ENCODE peak calls at places on chromosomes 5 and 9, in four cellular contexts. O is WTC11, B is HepG2, T is K562. G is an unnamed sample.

GRCh38 chr5:81755320-81755719 is 4.4 kb upstream of the SSBP2 start:
- DNase-seq in T (peak), O (peak), B (peak), G (peak)

GRCh38 chr9:132732326-132732725 is 62.1 kb downstream of the GTF3C4 start:
- DNase-seq in T (no peak), O (no peak), B (no peak), G (no peak)

GRCh38 chr9:87109182-87109581 is 161.9 kb upstream of the GAS1 start:
- DNase-seq in O (no peak), B (no peak), T (no peak), G (no peak)

GRCh38 chr5:126780165-126780827 is 3.4 kb downstream of the LMNB1 start:
- DNase-seq in O (peak), T (peak), B (peak), G (peak)

GRCh38 chr5:150670275-150670960 is 9.4 kb downstream of the MYOZ3 start:
- DNase-seq in B (no peak), T (no peak), O (no peak), G (no peak)

GRCh38 chr9:93859431-93860215 is 95.5 kb downstream of the BARX1 start:
- DNase-seq in T (no peak), B (no peak), O (no peak), G (no peak)

GRCh38 chr5:102670224-102670836 is 84.8 kb upstream of the PAM start:
- DNase-seq in O (peak), B (peak), T (peak), G (peak)

GRCh38 chr5:81359108-81359507 is 34.8 kb downstream of the ACOT12 start:
- DNase-seq in B (no peak), O (peak), T (no peak), G (no peak)

GRCh38 chr5:67361932-67362729 is 165.5 kb upstream of the CD180 start:
- DNase-seq in B (no peak), T (no peak), O (no peak), G (no peak)

GRCh38 chr5:30690931-30691330 is 502.6 kb upstream of the CDH6 start:
- DNase-seq in T (no peak), B (no peak), O (no peak), G (no peak)

GRCh38 chr9:133460405-133461175 is 812 bp downstream of the CACFD1 start:
- DNase-seq in O (peak), B (peak), T (peak), G (peak)

GRCh38 chr9:93260290-93261066 is 76.5 kb downstream of the WNK2 start:
- DNase-seq in B (no peak), T (no peak), O (no peak), G (no peak)

GRCh38 chr9:129052592-129052991 is 16.2 kb downstream of the MIGA2 start:
- DNase-seq in T (peak), O (no peak), B (no peak), G (no peak)

GRCh38 chr9:36158917-36159316 is 10.3 kb upstream of the CCIN start:
- DNase-seq in T (no peak), O (no peak), B (no peak), G (no peak)

GRCh38 chr9:28056466-28056865 is 483.2 kb upstream of the C9orf72 start:
- DNase-seq in O (no peak), T (no peak), B (no peak), G (no peak)

DNA sequence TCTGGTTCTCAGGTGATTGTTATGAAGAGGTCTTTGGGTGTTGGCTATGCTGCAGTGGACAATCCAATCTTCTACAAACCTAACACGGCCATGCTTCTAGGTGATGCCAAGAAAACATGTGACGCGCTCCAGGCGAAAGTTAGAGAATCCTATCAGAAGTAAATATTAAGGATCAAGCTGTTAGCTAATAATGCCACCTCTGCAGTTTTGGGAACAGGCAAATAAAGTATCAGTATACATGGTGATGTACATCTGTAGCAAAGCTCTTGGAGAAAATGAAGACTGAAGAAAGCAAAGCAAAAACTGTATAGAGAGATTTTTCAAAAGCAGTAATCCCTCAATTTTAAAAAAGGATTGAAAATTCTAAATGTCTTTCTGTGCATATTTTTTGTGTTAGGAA is 101.3 kb downstream of the NNT start:
- DNase-seq in T (no peak), B (no peak), O (no peak), G (no peak)
- TF ChIP-seq MAX in T (no peak), B (no peak), O (no peak), G (no peak)

GRCh38 chr5:38426493-38426892 is 130.0 kb downstream of the LIFR start:
- DNase-seq in T (no peak), B (no peak), O (no peak), G (no peak)

GRCh38 chr5:38424237-38425080 is 132.0 kb downstream of the LIFR start:
- DNase-seq in O (no peak), B (no peak), T (no peak), G (no peak)

GRCh38 chr5:38423536-38424178 is 132.8 kb downstream of the LIFR start:
- DNase-seq in B (no peak), O (no peak), T (no peak), G (no peak)

GRCh38 chr5:38431242-38431853 is 125.1 kb downstream of the LIFR start:
- DNase-seq in B (no peak), T (no peak), O (no peak), G (no peak)

DNA sequence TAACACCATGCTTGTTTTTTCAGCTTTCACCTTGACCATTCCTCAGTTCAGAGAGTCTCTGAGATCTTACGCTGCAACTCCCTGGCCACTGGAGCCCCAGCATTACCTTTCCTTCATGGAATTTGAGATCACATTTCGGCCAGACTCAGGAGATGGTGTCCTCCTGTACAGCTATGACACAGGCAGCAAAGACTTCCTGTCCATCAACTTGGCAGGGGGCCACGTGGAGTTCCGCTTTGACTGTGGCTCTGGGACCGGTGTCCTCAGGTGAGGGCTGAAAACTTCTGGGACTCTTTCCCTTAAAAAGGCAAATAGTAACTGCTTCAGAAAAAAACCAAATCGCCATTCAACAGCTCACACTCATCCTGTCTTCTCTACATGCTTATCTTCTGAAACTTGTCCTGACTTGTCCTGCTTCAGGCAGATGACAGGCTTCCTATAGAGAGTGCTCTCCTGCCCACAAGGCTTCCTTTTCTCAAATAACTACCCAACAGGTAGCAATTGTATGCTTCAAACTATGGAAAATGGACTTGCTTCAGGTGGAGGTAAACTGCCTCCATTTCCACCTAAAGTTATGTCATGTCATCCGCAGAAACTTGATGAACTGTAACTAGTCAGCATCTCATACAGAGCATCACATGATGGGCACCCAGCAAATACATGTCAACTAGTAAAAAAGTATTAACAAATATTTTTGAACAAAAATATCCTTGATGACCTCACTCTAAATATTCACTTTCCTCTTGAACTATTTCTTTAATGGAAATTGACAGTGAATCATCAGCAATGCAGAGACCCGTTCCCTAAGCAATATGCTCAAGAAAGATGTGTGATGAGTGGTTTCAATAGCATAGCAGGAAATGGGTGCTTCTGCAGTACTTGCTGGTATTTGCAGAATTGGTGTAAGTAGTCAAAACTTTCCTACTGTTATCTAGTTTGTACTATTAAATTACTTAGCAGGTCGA is 129.2 kb downstream of the LIFR start:
- DNase-seq in O (no peak), B (no peak), T (no peak), G (no peak)
- TF ChIP-seq NR3C1 in O (no peak), B (no peak), T (no peak), G (no peak)

GRCh38 chr5:144087576-144087975 is 82.9 kb downstream of the YIPF5 start:
- DNase-seq in O (no peak), B (no peak), T (no peak), G (no peak)
- TF ChIP-seq MAX in O (no peak), B (no peak), T (no peak), G (no peak)

DNA sequence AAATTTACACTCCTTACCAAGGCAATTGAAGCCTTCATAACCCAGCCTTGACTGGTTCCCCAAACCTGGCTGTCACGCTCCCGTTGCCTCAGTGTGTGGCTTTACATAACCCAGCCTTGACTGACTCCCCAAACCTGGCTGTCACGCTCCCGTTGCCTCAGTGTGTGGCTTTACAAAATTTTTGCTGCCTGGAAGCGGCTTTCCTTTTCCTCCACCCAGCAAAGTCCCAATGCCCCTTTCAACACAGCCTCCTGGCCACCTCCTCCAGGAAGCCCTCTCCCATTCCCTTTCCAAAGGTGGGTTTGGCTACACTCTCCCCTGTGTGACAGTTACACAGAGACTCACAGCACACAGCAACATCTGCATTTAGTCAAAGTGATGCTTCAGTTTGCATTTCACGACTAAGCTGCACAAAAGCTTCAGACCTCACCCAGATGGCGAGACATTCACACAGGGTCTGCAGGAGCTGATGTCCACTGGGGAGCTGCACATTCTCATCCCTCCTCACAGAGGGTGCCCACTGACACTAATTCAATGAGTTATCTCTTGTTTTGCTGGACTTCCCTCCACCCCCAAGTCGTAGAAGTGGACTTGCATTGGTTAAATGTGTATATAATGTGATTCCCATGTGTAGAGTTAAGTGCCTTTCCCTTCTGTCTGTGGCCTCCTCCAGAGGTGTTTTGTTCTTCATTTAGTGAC is 156.6 kb upstream of the PHYKPL start:
- DNase-seq in O (no peak), T (no peak), B (no peak), G (no peak)
- TF ChIP-seq NR3C1 in O (no peak), T (no peak), B (no peak), G (no peak)

DNA sequence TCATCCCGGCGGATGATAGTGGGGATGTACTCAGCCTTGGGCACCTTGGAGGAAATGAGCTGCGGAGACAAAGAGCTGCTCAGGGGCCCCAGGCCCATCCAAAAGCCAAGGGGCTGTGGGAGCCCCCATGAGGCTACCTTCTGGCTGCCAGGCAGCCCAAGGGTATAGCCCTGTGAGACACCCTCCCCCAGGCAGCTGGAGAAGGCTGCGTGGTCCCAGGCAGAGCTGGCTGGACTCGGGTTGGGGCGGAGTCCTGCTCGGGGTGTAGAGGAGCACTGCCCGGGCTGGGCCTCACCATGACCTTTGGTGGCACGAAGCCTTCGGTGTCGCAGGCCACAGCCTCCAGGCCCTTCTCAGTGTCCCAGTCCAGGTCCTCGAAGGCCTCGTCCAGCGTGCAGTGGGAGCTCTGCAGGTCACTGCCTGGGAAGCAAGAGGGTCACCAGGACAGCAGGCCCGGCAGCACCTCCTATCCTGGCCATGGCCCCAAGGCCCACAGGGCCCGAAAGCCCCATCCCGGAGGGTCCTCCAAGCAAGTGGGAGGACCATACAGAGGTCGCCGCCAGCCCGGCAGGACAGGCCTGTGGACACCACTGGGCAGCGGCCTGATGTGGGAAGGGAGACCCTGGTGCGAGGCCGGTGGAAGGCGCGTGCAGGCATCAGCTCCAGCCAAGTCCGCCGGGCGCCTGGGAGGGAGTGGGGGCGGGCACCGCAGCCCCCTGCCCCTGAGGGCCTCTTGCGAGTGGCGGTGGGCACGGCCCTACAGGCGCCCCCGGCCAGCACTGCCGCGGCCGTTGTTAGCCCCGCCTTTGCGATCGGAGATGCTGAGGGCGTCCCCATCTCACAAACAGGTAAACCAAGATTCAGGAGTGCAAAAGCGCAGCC is 6.1 kb downstream of the NSMF start:
- DNase-seq in O (no peak), B (no peak), T (no peak), G (no peak)
- TF ChIP-seq MAX in O (no peak), B (no peak), T (no peak), G (no peak)

DNA sequence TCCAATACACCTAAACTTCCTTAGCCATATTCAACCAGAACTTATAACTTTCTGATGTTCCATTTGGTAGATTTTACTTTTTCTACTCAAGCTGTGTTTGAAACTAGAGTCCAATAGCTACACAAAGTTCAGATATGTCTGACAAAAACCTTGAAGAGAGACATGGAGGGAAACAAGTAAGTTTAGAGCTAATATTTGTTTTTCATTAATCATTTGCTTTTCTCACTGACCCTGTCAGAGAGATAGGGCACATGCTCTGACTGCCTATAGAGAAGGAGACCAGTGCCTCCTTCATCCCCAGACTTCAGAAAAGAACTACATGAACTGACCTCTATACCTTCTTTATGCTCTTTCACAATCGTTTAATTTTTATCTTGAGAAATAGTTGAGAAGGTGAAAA is 157.0 kb upstream of the PPP1R2B start:
- DNase-seq in O (no peak), B (peak), T (no peak), G (peak)
- TF ChIP-seq NR3C1 in O (no peak), B (no peak), T (no peak), G (no peak)

DNA sequence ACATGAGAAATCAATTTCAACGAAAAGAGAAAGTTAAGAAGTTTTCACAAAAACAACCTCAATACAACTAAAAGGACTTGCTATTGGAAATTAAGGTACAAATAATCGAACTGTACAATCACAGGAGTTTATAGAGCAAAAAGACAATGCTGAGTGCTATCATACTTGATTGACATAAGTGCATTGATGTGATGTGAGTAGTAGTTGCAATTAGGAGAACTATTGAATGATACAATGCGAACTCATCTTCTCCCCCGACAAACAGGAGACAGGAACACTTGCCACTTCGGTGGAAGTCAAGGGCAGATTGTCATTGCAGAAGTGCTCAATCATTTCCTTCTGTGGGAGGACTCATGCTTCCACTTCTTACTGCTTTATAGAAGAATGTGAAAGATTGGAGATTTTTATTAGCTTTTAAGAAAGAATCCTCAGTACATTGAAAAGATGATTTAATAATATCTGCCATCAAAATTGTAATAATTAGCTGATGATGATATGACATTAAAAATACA is 276.6 kb upstream of the MPDZ start:
- DNase-seq in B (no peak), O (no peak), T (no peak), G (no peak)
- TF ChIP-seq MAX in B (no peak), O (no peak), T (no peak), G (no peak)

DNA sequence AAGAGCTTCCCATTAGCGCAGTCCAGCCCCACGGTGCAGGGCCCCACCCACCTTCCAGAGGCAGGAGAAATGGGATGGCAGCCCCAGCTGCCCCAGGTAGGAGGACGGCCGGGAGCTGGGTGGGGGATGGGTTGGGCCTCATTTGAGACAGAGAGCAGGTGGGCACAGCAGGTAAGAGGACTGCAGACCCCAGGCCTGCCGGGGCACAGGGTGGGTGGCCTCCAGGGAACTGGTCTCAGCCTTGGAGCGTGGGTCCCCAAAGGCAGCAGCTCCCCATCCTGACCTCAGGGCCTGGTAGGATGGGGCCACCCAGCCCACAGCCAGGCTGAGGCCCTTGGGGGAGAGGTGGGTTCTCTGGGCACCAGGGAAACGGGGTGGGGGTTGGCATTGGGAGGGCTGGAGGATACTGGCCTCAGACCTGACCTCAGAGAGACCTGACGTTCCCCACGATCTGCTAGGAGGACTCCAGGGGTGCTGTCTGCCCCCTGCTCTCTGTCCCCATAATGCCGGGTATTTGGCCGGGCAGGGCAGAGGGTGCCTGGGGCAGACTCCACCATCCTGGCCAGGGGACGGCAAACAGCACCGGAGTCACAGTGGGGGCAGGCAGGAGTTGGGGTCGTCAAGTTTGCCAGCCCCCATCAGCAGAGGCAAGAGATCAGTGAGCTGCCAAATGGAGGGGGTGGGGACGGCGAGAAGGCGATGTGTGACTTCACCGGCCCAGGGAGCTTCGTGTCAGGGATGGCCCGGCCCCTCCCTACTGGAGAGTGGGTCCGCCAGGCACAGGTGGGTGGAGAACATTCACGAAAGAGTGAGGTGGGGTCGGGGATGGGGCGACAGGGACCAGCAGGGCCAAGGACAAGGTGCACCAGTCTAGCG is 6.8 kb upstream of the QRFP start:
- DNase-seq in T (peak), B (no peak), O (no peak), G (no peak)
- TF ChIP-seq NR3C1 in T (no peak), B (no peak), O (no peak), G (no peak)

GRCh38 chr9:123401879-123402513 is 46.0 kb downstream of the CRB2 start:
- DNase-seq in T (peak), O (peak), B (peak), G (peak)
- TF ChIP-seq MAX in T (peak), O (no peak), B (no peak), G (no peak)

G was measured in A549.